ENCODE peak calls at places on chromosomes 7 and 10, in eight cellular contexts. I is GM18507, L is HuH-7, G is brain microvascular endothelial cell, F is breast epithelium, Q is fibroblast of pulmonary artery, B is cardiac muscle cell, J is neural crest cell. U is an unnamed sample.

GRCh38 chr7:12638851-12639467 is 48.5 kb upstream of the ARL4A start:
- DNase-seq in B (peak; percentile 54), Q (peak; percentile 59), G (no peak), F (no peak), L (peak; percentile 16), J (no peak), I (no peak), U (no peak)

GRCh38 chr10:102435529-102436233 is 3.3 kb upstream of the CUEDC2 start:
- DNase-seq in I (no peak), G (no peak), B (peak; percentile 63), Q (peak; percentile 54), F (no peak), J (no peak), L (no peak), U (no peak)

GRCh38 chr7:112556633-112557032 is 75.8 kb downstream of the LSMEM1 start:
- DNase-seq in G (no peak), I (no peak), B (no peak), J (no peak), Q (no peak), L (no peak), F (no peak), U (no peak)

GRCh38 chr10:71394926-71395562 is 1.7 kb upstream of the CDH23 start:
- DNase-seq in J (no peak), B (no peak), I (no peak), G (no peak), F (no peak), L (no peak), Q (no peak), U (no peak)

GRCh38 chr10:97412891-97413304 is 11.8 kb upstream of the RRP12 start:
- DNase-seq in I (no peak), Q (no peak), B (no peak), L (no peak), J (no peak), G (peak; percentile 12), F (no peak), U (no peak)

GRCh38 chr7:68544851-68545250 is 1053.4 kb upstream of the AUTS2 start:
- DNase-seq in L (no peak), I (no peak), B (no peak), F (no peak), J (no peak), G (no peak), Q (no peak), U (no peak)

GRCh38 chr7:2004841-2005351 is 227.8 kb downstream of the MAD1L1 start:
- DNase-seq in I (no peak), Q (no peak), J (no peak), G (no peak), F (no peak), B (no peak), L (no peak), U (no peak)

GRCh38 chr7:93890041-93890463 is 501 bp downstream of the TFPI2 start:
- DNase-seq in Q (peak; percentile 72), G (peak; percentile 46), B (peak; percentile 77), I (no peak), F (no peak), L (peak; percentile 26), J (peak; percentile 20), U (no peak)

GRCh38 chr7:90788057-90788456 is 191.9 kb downstream of the CDK14 start:
- DNase-seq in Q (no peak), G (peak; percentile 44), F (no peak), L (no peak), B (peak; percentile 34), J (no peak), I (no peak), U (no peak)

GRCh38 chr7:46739378-46740234 is 818.5 kb upstream of the IGFBP3 start:
- DNase-seq in Q (no peak), G (no peak), I (no peak), B (no peak), L (no peak), J (no peak), F (no peak), U (no peak)

GRCh38 chr7:129295015-129295423 is 70.2 kb downstream of the AHCYL2 start:
- DNase-seq in Q (peak; percentile 59), I (no peak), L (no peak), G (peak; percentile 45), B (peak; percentile 75), J (no peak), F (no peak), U (no peak)

U was measured in BJ.